ENCODE peak calls at places on chromosomes 12 and 14, in eight cellular contexts. T is AG08395; P is SW480; Z is stimulated activated CD4-positive, alpha-beta T cell treated with anti-CD3 and anti-CD28 coated beads, Interleukin-1b, Interleukin-23, amount 100 ng/mL, for 4 hours; A is myocyte; Q is HuH-7.5; L is activated T-helper 1 cell treated with anti-CD3 and anti-CD28 coated beads, Interleukin-2, amount 50 U/mL, for 16 hours; Y is activated CD4-positive, alpha-beta T cell treated with anti-CD3 and anti-CD28 coated beads, Interleukin-2, amount 50 U/mL, for 1 hour. U is an unnamed sample.
A peak's percentile ranks its signal among the peaks of the same experiment; 100 is the strongest.

GRCh38 chr12:132622437-132623071 is 4.0 kb downstream of the P2RX2 start:
- DNase-seq in Z (no peak), T (peak; percentile 75), L (no peak), P (peak; percentile 8), Y (no peak), Q (no peak), A (peak; percentile 96), U (peak; percentile 29)

GRCh38 chr12:53170876-53171724 is 9.4 kb upstream of the ZNF740 start:
- DNase-seq in A (no peak), Y (no peak), L (no peak), Z (no peak), Q (no peak), T (no peak), P (no peak), U (no peak)

GRCh38 chr12:104057771-104058197 is 6.5 kb upstream of the HCFC2 start:
- DNase-seq in Z (no peak), T (peak; percentile 44), A (no peak), L (no peak), Y (no peak), P (peak; percentile 19), Q (no peak), U (no peak)

GRCh38 chr14:61699092-61699491 is 3.8 kb downstream of the HIF1A start:
- DNase-seq in Z (no peak), Q (no peak), L (no peak), A (no peak), Y (no peak), P (no peak), T (no peak), U (no peak)

GRCh38 chr14:51018521-51018920 is 74.2 kb upstream of the PYGL start:
- DNase-seq in T (peak; percentile 44), Z (no peak), Y (no peak), Q (no peak), P (no peak), L (no peak), A (no peak), U (no peak)

GRCh38 chr12:18595406-18595805 is 142.4 kb downstream of the PLCZ1 start:
- DNase-seq in T (no peak), A (no peak), P (no peak), Q (no peak), Y (no peak), Z (no peak), L (no peak), U (no peak)

GRCh38 chr14:21721504-21721903 is 47.9 kb upstream of the OR4E1 start:
- DNase-seq in L (no peak), Q (no peak), P (no peak), A (no peak), Z (no peak), T (no peak), Y (no peak), U (no peak)

GRCh38 chr14:32657081-32657480 is 281.6 kb upstream of the NPAS3 start:
- DNase-seq in A (peak; percentile 54), P (no peak), Y (no peak), T (peak; percentile 59), L (no peak), Q (no peak), Z (no peak), U (peak; percentile 65)

GRCh38 chr14:24273422-24273998 is 2.1 kb upstream of the RABGGTA start:
- DNase-seq in P (peak; percentile 13), Y (no peak), Z (no peak), T (no peak), A (no peak), L (no peak), Q (no peak), U (no peak)

GRCh38 chr14:52650774-52651173 is 44.6 kb downstream of the ERO1A start:
- DNase-seq in A (peak; percentile 83), L (no peak), Z (no peak), T (no peak), Q (no peak), P (no peak), Y (no peak), U (no peak)

GRCh38 chr14:68937790-68938514 is 41.1 kb downstream of the ACTN1 start:
- DNase-seq in Y (no peak), P (peak; percentile 60), Q (no peak), Z (no peak), A (peak; percentile 76), L (no peak), T (no peak), U (no peak)

GRCh38 chr12:17326649-17327048 is 720.7 kb upstream of the LMO3 start:
- DNase-seq in Z (no peak), A (no peak), L (no peak), T (no peak), Q (no peak), Y (no peak), P (no peak), U (no peak)